ENCODE peak calls at places on chromosomes 11 and 22, in five cellular contexts. M is H1, D is neuronal stem cell, L is H9, S is mesenchymal stem cell. U is an unnamed sample.

GRCh38 chr22:44024288-44024908 is at the start of gene PARVB:
- DNase-seq in M (peak; percentile 53), D (no peak), L (no peak), S (peak; percentile 36), U (no peak)

GRCh38 chr11:44621140-44621681 is 55.7 kb downstream of the CD82 start:
- DNase-seq in M (peak; percentile 98), D (peak; percentile 81), L (peak; percentile 88), S (peak; percentile 74), U (peak; percentile 81)

GRCh38 chr22:31350410-31350863 is 4.3 kb upstream of the PATZ1 start:
- DNase-seq in M (no peak), D (no peak), L (no peak), S (peak; percentile 18), U (no peak)

GRCh38 chr22:47835726-47836125 is 1073.3 kb downstream of the TBC1D22A start:
- DNase-seq in M (no peak), D (no peak), L (no peak), S (peak; percentile 19), U (peak; percentile 33)

GRCh38 chr11:46890665-46891064 is 27.7 kb downstream of the LRP4 start:
- DNase-seq in M (no peak), D (no peak), L (no peak), S (peak; percentile 49), U (no peak)

GRCh38 chr11:134207538-134208239 is 16.1 kb downstream of the NCAPD3 start:
- DNase-seq in M (peak; percentile 82), D (no peak), L (peak; percentile 45), S (peak; percentile 35), U (no peak)

GRCh38 chr11:10459029-10459970 is 4.2 kb downstream of the AMPD3 start:
- DNase-seq in M (peak; percentile 44), D (no peak), L (peak; percentile 28), S (peak; percentile 60), U (no peak)

GRCh38 chr11:122007611-122008071 is 108.4 kb downstream of the BLID start:
- DNase-seq in M (no peak), D (no peak), L (no peak), S (no peak), U (no peak)

GRCh38 chr11:100932474-100933100 is 197.0 kb downstream of the PGR start:
- DNase-seq in M (no peak), D (no peak), L (no peak), S (peak; percentile 59), U (no peak)

GRCh38 chr11:115234794-115235193 is 269.4 kb downstream of the CADM1 start:
- DNase-seq in M (no peak), D (no peak), L (no peak), S (no peak), U (no peak)

GRCh38 chr11:26231252-26231661 is 100.7 kb upstream of the ANO3 start:
- DNase-seq in M (no peak), D (no peak), L (no peak), S (peak; percentile 29), U (no peak)

GRCh38 chr11:132632641-132633124 is 899.6 kb downstream of the OPCML start:
- DNase-seq in M (no peak), D (no peak), L (no peak), S (peak; percentile 98), U (peak; percentile 56)

GRCh38 chr11:74870485-74870884 is 78.4 kb downstream of the XRRA1 start:
- DNase-seq in M (no peak), D (no peak), L (no peak), S (peak; percentile 61), U (peak; percentile 21)

GRCh38 chr22:40123387-40123786 is 54.3 kb upstream of the TNRC6B start:
- DNase-seq in M (no peak), D (no peak), L (no peak), S (no peak), U (peak; percentile 82)

GRCh38 chr11:126352934-126353801 is 2.3 kb upstream of the ST3GAL4 start:
- DNase-seq in M (no peak), D (no peak), L (no peak), S (peak; percentile 69), U (no peak)

GRCh38 chr22:48047722-48048500 is 1285.5 kb downstream of the TBC1D22A start:
- DNase-seq in M (peak; percentile 23), D (no peak), L (no peak), S (no peak), U (no peak)

GRCh38 chr22:37792494-37792893 is 15.2 kb upstream of the GCAT start:
- DNase-seq in M (no peak), D (no peak), L (no peak), S (no peak), U (peak; percentile 60)

GRCh38 chr22:46514592-46515207 is 22.7 kb downstream of the CELSR1 start:
- DNase-seq in M (no peak), D (no peak), L (no peak), S (peak; percentile 13), U (no peak)

GRCh38 chr11:17742019-17742418 is 7.4 kb downstream of the KCNC1 start:
- DNase-seq in M (no peak), D (no peak), L (no peak), S (no peak), U (no peak)

GRCh38 chr22:24460418-24461089 is 33.2 kb downstream of the ADORA2A start:
- DNase-seq in M (no peak), D (no peak), L (no peak), S (peak; percentile 50), U (no peak)

GRCh38 chr22:24467340-24467739 is 27.8 kb upstream of the UPB1 start:
- DNase-seq in M (no peak), D (no peak), L (no peak), S (no peak), U (no peak)

GRCh38 chr22:24466831-24467249 is 28.3 kb upstream of the UPB1 start:
- DNase-seq in M (no peak), D (no peak), L (no peak), S (peak; percentile 81), U (no peak)

GRCh38 chr22:24465975-24466374 is 29.2 kb upstream of the UPB1 start:
- DNase-seq in M (no peak), D (no peak), L (no peak), S (no peak), U (no peak)

GRCh38 chr22:24465566-24465965 is 29.6 kb upstream of the UPB1 start:
- DNase-seq in M (no peak), D (no peak), L (no peak), S (peak; percentile 58), U (peak; percentile 87)
- H2AFZ ChIP-seq in M (no peak overlapping the region), D (peak overlapping the region; percentile 49), L (no peak overlapping the region), S (no peak overlapping the region), U (no peak overlapping the region)

DNA sequence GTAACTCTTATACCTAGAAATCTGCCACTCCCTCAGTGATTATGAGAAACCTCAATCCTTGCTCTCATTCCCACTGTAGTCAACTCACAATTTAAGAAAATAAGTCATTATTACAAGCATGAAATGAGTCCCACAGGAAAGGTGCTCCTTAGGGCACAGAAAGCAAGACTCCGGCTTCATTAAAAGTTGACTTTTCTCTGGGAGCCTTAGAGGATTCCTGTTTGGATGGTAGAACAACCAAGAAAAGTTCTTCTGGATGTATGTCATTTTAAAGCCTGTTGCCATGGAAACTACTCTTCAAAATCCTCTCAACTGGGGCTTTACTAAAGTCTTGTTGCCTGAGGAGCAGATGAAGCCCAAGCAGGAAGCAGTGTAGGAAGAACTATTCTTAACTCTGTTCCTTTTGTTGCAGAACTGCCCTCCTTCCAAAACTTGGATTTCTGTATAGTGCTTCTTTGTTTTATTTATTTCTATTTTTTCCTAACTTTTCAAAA is at the start of gene OR8B8:
- DNase-seq in M (no peak), D (no peak), L (no peak), S (no peak), U (no peak)
- H2BK12ac ChIP-seq in M (no peak within 1 kb of the TSS), D (no peak within 1 kb of the TSS), L (no peak within 1 kb of the TSS), S (no peak within 1 kb of the TSS), U (no peak within 1 kb of the TSS)

GRCh38 chr22:17902960-17903359 is 121.4 kb downstream of the MICAL3 start:
- DNase-seq in M (no peak), D (no peak), L (no peak), S (no peak), U (no peak)
- H3K27ac ChIP-seq in M (no peak overlapping the region), D (no peak overlapping the region), L (no peak overlapping the region), S (no peak overlapping the region), U (no peak overlapping the region)

GRCh38 chr11:103829596-103829995 is 206.8 kb upstream of the DDI1 start:
- DNase-seq in M (no peak), D (no peak), L (no peak), S (no peak), U (no peak)

GRCh38 chr11:103824116-103824515 is 212.3 kb upstream of the DDI1 start:
- DNase-seq in M (no peak), D (no peak), L (no peak), S (no peak), U (no peak)

GRCh38 chr11:103830205-103830604 is 206.2 kb upstream of the DDI1 start:
- DNase-seq in M (no peak), D (no peak), L (no peak), S (no peak), U (no peak)

GRCh38 chr11:103825469-103825868 is 211.0 kb upstream of the DDI1 start:
- DNase-seq in M (no peak), D (no peak), L (no peak), S (no peak), U (no peak)

GRCh38 chr11:103826856-103827255 is 209.6 kb upstream of the DDI1 start:
- DNase-seq in M (no peak), D (no peak), L (no peak), S (no peak), U (no peak)
- H2AFZ ChIP-seq in M (no peak overlapping the region), D (no peak overlapping the region), L (no peak overlapping the region), S (no peak overlapping the region), U (no peak overlapping the region)

GRCh38 chr11:107778839-107779517 is 67.1 kb upstream of the SLN start:
- DNase-seq in M (no peak), D (no peak), L (no peak), S (no peak), U (no peak)

GRCh38 chr11:107776062-107776461 is 64.2 kb upstream of the SLN start:
- DNase-seq in M (no peak), D (no peak), L (no peak), S (no peak), U (no peak)

GRCh38 chr11:107780775-107781174 is 68.9 kb upstream of the SLN start:
- DNase-seq in M (no peak), D (no peak), L (no peak), S (no peak), U (no peak)

GRCh38 chr11:107780136-107780535 is 68.3 kb upstream of the SLN start:
- DNase-seq in M (no peak), D (no peak), L (no peak), S (no peak), U (peak; percentile 84)

GRCh38 chr11:107777094-107777493 is 65.2 kb upstream of the SLN start:
- DNase-seq in M (no peak), D (no peak), L (no peak), S (no peak), U (no peak)
- H2BK12ac ChIP-seq in M (no peak overlapping the region), D (no peak overlapping the region), L (no peak overlapping the region), S (no peak overlapping the region), U (no peak overlapping the region)